ENCODE peak calls at places on chromosomes 6 and 20, in five cellular contexts. T is neuronal stem cell, R is H9, P is IMR-90, B is mesendoderm. D is an unnamed sample.

GRCh38 chr6:157263146-157263545 is 60.2 kb downstream of the TMEM242 start:
- DNase-seq in T (no peak), R (no peak), P (no peak), B (no peak), D (no peak)

GRCh38 chr20:16434087-16434664 is 139.1 kb downstream of the KIF16B start:
- DNase-seq in T (peak; percentile 5), R (peak; percentile 84), P (peak; percentile 18), B (peak; percentile 81), D (peak; percentile 36)

GRCh38 chr6:137389150-137389664 is 105.0 kb downstream of the OLIG3 start:
- DNase-seq in T (no peak), R (no peak), P (no peak), B (peak; percentile 12), D (peak; percentile 28)

GRCh38 chr6:84193140-84193708 is 34.2 kb downstream of the CEP162 start:
- DNase-seq in T (no peak), R (no peak), P (peak; percentile 83), B (no peak), D (peak; percentile 15)

GRCh38 chr6:170116643-170117042 is 174.2 kb downstream of the DLL1 start:
- DNase-seq in T (no peak), R (peak; percentile 15), P (no peak), B (no peak), D (no peak)

GRCh38 chr6:93894521-93894920 is 475.2 kb upstream of the EPHA7 start:
- DNase-seq in T (no peak), R (no peak), P (no peak), B (no peak), D (peak; percentile 1)

GRCh38 chr20:1038205-1038604 is 36.1 kb upstream of the RSPO4 start:
- DNase-seq in T (no peak), R (no peak), P (no peak), B (no peak), D (no peak)

GRCh38 chr20:43824699-43825402 is 89.8 kb upstream of the TOX2 start:
- DNase-seq in T (peak; percentile 57), R (peak; percentile 39), P (peak; percentile 29), B (peak; percentile 78), D (peak; percentile 59)

GRCh38 chr6:43635387-43636311 is at the start of gene MAD2L1BP:
- DNase-seq in T (peak; percentile 63), R (peak; percentile 80), P (peak; percentile 63), B (peak; percentile 88), D (peak; percentile 77)

GRCh38 chr6:156774872-156775405 is 2.2 kb upstream of the ARID1B start:
- DNase-seq in T (no peak), R (no peak), P (no peak), B (peak; percentile 62), D (no peak)

GRCh38 chr6:30075987-30076311 is 380 bp upstream of the RNF39 start:
- DNase-seq in T (no peak), R (peak; percentile 63), P (no peak), B (no peak), D (no peak)

GRCh38 chr20:37397076-37397953 is 51.4 kb downstream of the SRC start:
- DNase-seq in T (no peak), R (no peak), P (no peak), B (no peak), D (no peak)

GRCh38 chr6:106591111-106591825 is 38.0 kb downstream of the RTN4IP1 start:
- DNase-seq in T (no peak), R (no peak), P (peak; percentile 88), B (peak; percentile 44), D (peak; percentile 70)

GRCh38 chr6:32969685-32970412 is 1.5 kb downstream of the BRD2 start:
- DNase-seq in T (peak; percentile 86), R (peak; percentile 81), P (peak; percentile 97), B (peak; percentile 97), D (peak; percentile 95)

GRCh38 chr6:77650098-77650663 is 2.7 kb upstream of the MEI4 start:
- DNase-seq in T (peak; percentile 69), R (peak; percentile 92), P (no peak), B (peak; percentile 97), D (peak; percentile 31)

GRCh38 chr20:24953204-24953565 is 4.1 kb downstream of the CST7 start:
- DNase-seq in T (no peak), R (peak; percentile 23), P (no peak), B (no peak), D (no peak)

GRCh38 chr20:1951436-1952115 is 42.3 kb downstream of the PDYN start:
- DNase-seq in T (no peak), R (no peak), P (no peak), B (no peak), D (no peak)

GRCh38 chr6:39217177-39217864 is 12.0 kb downstream of the KCNK5 start:
- DNase-seq in T (no peak), R (no peak), P (no peak), B (peak; percentile 70), D (no peak)

GRCh38 chr20:49747707-49748524 is 34.2 kb upstream of the B4GALT5 start:
- DNase-seq in T (no peak), R (no peak), P (peak; percentile 50), B (no peak), D (peak; percentile 37)

GRCh38 chr6:73564578-73565345 is 43.9 kb upstream of the EEF1A1 start:
- DNase-seq in T (no peak), R (no peak), P (no peak), B (no peak), D (no peak)

GRCh38 chr6:36884610-36885009 is 1.1 kb upstream of the C6orf89 start:
- DNase-seq in T (no peak), R (no peak), P (no peak), B (no peak), D (no peak)

GRCh38 chr6:106520711-106521367 is 108.5 kb downstream of the RTN4IP1 start:
- DNase-seq in T (no peak), R (no peak), P (no peak), B (no peak), D (no peak)

GRCh38 chr6:50864601-50865000 is 45.9 kb downstream of the TFAP2B start:
- DNase-seq in T (no peak), R (no peak), P (no peak), B (peak; percentile 52), D (no peak)

DNA sequence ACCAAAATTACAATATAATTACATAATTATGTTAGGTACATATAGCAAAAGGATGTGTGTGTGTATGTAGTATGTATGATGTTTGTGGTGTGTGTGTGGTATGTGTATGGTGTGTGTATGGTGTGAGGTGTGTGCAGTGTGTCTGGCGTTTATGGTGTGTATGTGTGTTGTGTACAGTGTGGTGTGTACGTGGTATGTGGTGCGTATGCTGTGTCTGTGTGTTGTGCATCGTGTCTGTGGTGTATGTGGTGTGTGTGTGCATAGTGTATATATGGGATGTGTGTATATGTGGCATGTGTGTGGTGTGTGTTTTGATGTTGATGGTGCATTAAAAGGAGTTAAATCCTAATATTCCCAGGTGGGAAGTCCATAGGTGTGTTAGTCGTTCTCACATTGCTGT is 62.8 kb downstream of the PLG start:
- DNase-seq in T (no peak), R (no peak), P (no peak), B (no peak), D (no peak)
- H3K23ac ChIP-seq in T (no peak overlapping the region), R (no peak overlapping the region), P (no peak overlapping the region), B (peak overlapping the region; percentile 73), D (no peak overlapping the region)

DNA sequence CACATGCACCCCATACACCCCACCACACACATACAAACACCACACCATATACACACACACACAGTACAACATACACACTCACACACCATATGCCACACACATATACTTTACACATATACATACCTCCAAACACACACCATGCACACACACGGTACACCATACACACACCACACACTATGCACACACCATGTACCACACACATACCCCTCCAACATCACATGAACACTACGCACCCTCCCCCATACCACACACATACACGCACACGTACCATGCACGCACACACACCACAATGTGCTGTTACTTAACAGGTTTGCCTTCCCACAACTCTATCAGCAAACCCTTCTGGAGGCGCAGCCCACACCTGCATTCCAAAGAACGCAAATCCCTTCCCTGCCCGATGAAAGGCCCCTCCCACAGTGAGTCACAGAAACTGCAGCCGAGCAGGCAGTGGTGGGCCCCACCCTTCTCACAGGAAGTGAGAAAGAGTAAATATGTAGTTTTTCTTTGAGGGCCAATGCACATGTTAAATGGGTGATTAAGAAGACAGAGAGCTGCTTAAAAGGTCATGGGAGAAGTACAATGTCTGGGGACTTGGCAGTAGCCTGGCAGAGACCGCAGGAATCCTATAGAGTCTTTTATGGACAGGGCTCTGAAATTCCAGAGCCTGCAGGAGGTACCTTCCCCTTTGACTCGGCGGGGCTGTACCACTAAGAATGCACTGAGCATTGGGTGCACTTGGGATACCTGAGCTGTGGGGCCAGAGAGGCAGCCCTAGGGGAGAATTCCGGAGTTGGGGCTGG is 34.1 kb upstream of the EZR start:
- DNase-seq in T (peak; percentile 67), R (peak; percentile 99), P (peak; percentile 79), B (peak; percentile 99), D (peak; percentile 90)
- H3K23ac ChIP-seq in T (no peak overlapping the region), R (peak overlapping the region; percentile 53), P (peak overlapping the region; percentile 58), B (peak overlapping the region; percentile 11), D (no peak overlapping the region)

GRCh38 chr6:7546832-7547714 is 5.6 kb downstream of the DSP start:
- DNase-seq in T (no peak), R (no peak), P (no peak), B (peak; percentile 5), D (no peak)

GRCh38 chr6:7543761-7544424 is 2.4 kb downstream of the DSP start:
- DNase-seq in T (no peak), R (no peak), P (no peak), B (peak; percentile 45), D (peak; percentile 32)

GRCh38 chr6:7544597-7544996 is 3.1 kb downstream of the DSP start:
- DNase-seq in T (no peak), R (no peak), P (no peak), B (no peak), D (no peak)

GRCh38 chr6:7546383-7546782 is 4.9 kb downstream of the DSP start:
- DNase-seq in T (no peak), R (no peak), P (no peak), B (no peak), D (no peak)

DNA sequence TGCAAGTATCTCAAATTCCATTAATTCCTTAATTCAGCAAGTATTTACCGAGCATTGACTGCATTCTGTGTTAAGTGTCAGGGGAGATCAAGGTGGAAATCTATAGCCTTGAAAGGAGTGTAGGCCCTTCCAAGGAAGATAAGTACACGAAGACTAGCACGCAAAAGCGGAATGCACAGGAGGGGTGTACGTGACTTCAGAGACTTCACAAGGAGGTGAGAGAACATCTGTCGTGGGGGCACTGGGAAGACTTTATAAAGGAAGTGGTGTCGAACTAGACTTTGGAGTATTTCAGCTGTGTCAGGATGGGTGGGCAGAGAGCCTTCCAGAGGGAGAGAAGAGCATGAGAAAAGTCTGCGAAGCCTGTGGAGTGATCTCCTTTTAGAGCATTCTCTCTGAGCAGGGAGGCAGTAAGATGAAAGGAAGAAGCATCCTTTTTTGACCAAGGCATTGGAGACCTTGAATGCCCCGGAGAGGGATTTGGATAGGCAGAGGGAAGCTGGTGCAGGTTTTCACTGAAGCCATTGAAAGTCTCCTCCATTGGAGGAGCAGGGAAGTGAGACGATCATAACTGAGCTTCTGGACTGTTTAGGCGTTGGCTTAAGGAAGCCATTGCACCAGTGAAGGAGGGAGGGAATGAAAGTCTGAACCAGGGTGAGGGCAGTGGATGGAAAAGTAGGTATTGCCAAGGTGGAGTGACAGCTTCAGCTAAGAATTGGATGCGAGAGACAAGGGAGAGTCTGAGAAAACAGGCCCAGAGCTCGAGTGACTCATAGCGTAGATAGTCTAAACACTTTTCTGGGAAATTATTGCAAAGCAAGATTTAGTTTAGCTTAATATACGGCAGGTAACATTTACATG is 4.3 kb downstream of the DSP start:
- DNase-seq in T (no peak), R (no peak), P (peak; percentile 50), B (peak; percentile 27), D (peak; percentile 39)
- H3K23ac ChIP-seq in T (no peak overlapping the region), R (no peak overlapping the region), P (peak overlapping the region; percentile 23), B (no peak overlapping the region), D (no peak overlapping the region)

DNA sequence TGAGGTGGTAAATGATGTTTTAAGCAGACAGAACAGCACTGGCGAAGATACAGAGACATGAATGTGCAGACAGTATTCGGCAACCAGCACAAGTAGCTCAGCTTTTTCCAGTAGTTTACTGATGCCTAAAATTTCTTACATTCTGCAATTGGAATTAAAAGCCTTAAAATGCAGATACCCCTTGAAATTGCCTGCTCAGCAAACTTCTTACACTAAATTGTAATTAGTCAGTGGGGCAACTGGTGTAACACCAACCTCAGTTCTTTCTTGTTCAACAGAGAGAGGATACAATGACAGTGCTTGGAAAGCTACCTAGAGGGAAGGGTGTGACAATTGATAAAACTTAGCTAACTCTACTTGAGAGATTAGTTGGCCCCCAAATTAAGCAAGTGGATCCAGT is 121.1 kb upstream of the ENPP5 start:
- DNase-seq in T (no peak), R (no peak), P (no peak), B (no peak), D (no peak)
- H3K23ac ChIP-seq in T (no peak overlapping the region), R (no peak overlapping the region), P (no peak overlapping the region), B (no peak overlapping the region), D (no peak overlapping the region)